ENCODE peak calls at places on chromosomes 16 and 17, in four cellular contexts. X is GM04503; E is stimulated activated CD4-positive, alpha-beta T cell treated with anti-CD3 and anti-CD28 coated beads, Interleukin-15, amount 100 ng/mL, for 1 hour; F is testis. B is an unnamed sample.

GRCh38 chr16:66166451-66166850 is 200.0 kb upstream of the CDH5 start:
- DNase-seq in X (no peak), E (no peak), F (no peak), B (no peak)

GRCh38 chr16:66274335-66275110 is 92.0 kb upstream of the CDH5 start:
- DNase-seq in X (no peak), E (no peak), F (no peak), B (no peak)

GRCh38 chr16:23952128-23953041 is 116.6 kb downstream of the PRKCB start:
- DNase-seq in X (no peak), E (no peak), F (peak; percentile 68), B (no peak)

GRCh38 chr16:7722761-7723160 is 390.1 kb downstream of the RBFOX1 start:
- DNase-seq in X (no peak), E (no peak), F (no peak), B (no peak)

GRCh38 chr17:43860927-43861622 is 14.1 kb downstream of the CD300LG start:
- DNase-seq in X (no peak), E (no peak), F (peak; percentile 86), B (no peak)

GRCh38 chr16:85460983-85461813 is 151.9 kb upstream of the GSE1 start:
- DNase-seq in X (no peak), E (no peak), F (no peak), B (peak; percentile 80)

GRCh38 chr17:45934044-45934979 is 40.0 kb downstream of the MAPT start:
- DNase-seq in X (no peak), E (no peak), F (no peak), B (no peak)

GRCh38 chr17:41885733-41886132 is 20.5 kb upstream of the KLHL11 start:
- DNase-seq in X (no peak), E (no peak), F (no peak), B (no peak)

GRCh38 chr17:50277357-50277754 is 3.1 kb downstream of the TMEM92 start:
- DNase-seq in X (no peak), E (no peak), F (no peak), B (no peak)

GRCh38 chr16:56411123-56411522 is 14.2 kb downstream of the AMFR start:
- DNase-seq in X (no peak), E (no peak), F (no peak), B (no peak)

GRCh38 chr16:804193-805048 is 3.9 kb upstream of the GNG13 start:
- DNase-seq in X (no peak), E (no peak), F (no peak), B (no peak)

GRCh38 chr16:65185379-65185778 is 63.5 kb upstream of the CDH11 start:
- DNase-seq in X (no peak), E (no peak), F (no peak), B (no peak)